ENCODE peak calls at places on chromosome 6, in four cellular contexts. W is hepatocyte, V is BE2C, D is fibroblast of pulmonary artery. T is an unnamed sample.

GRCh38 chr6:38271081-38271480 is 368.6 kb downstream of the BTBD9 start:
- DNase-seq in V (no peak), D (no peak), W (no peak), T (no peak)

GRCh38 chr6:7809346-7809745 is 83.4 kb downstream of the BMP6 start:
- DNase-seq in V (no peak), D (no peak), W (no peak), T (no peak)

GRCh38 chr6:142542704-142543233 is 241.0 kb downstream of the ADGRG6 start:
- DNase-seq in V (no peak), D (peak; percentile 82), W (peak; percentile 61), T (no peak)

GRCh38 chr6:138001750-138002349 is 105.4 kb downstream of the PERP start:
- DNase-seq in D (peak; percentile 67), V (peak; percentile 49), W (peak; percentile 72), T (peak; percentile 49)

GRCh38 chr6:140041571-140042332 is 667.3 kb upstream of the CITED2 start:
- DNase-seq in D (no peak), V (no peak), W (no peak), T (no peak)

GRCh38 chr6:63492476-63492875 is 79.8 kb upstream of the LOC128125822 start:
- DNase-seq in W (no peak), V (no peak), D (no peak), T (no peak)

GRCh38 chr6:133544419-133544818 is 303.3 kb downstream of the EYA4 start:
- DNase-seq in W (no peak), V (no peak), D (no peak), T (no peak)

GRCh38 chr6:44453146-44453545 is 65.6 kb downstream of the CDC5L start:
- DNase-seq in V (no peak), D (no peak), W (no peak), T (no peak)

GRCh38 chr6:118933855-118934460 is 1.0 kb downstream of the MCM9 start:
- DNase-seq in W (no peak), D (no peak), V (no peak), T (no peak)

GRCh38 chr6:90019216-90019615 is 124.9 kb downstream of the GJA10 start:
- DNase-seq in W (no peak), D (no peak), V (no peak), T (no peak)

GRCh38 chr6:55902796-55903195 is 27.4 kb upstream of the BMP5 start:
- DNase-seq in W (peak; percentile 13), V (no peak), D (peak; percentile 23), T (no peak)

GRCh38 chr6:13402711-13403110 is 74.4 kb upstream of the TBC1D7 start:
- DNase-seq in V (no peak), D (no peak), W (no peak), T (no peak)

GRCh38 chr6:44178424-44179071 is 19.9 kb downstream of the CAPN11 start:
- DNase-seq in V (no peak), D (no peak), W (no peak), T (no peak)

GRCh38 chr6:35228483-35228882 is 14.7 kb downstream of the SCUBE3 start:
- DNase-seq in D (no peak), W (no peak), V (no peak), T (no peak)

GRCh38 chr6:37242429-37243052 is 15.0 kb upstream of the TBC1D22B start:
- DNase-seq in V (no peak), D (peak; percentile 99), W (peak; percentile 84), T (no peak)

GRCh38 chr6:44171899-44172546 is 13.4 kb downstream of the CAPN11 start:
- DNase-seq in V (no peak), W (no peak), D (no peak), T (no peak)

GRCh38 chr6:4055420-4056041 is 23.4 kb downstream of the FAM217A start:
- DNase-seq in D (peak; percentile 82), V (peak; percentile 33), W (peak; percentile 74), T (peak; percentile 61)

GRCh38 chr6:128161839-128162238 is 261.0 kb upstream of the THEMIS start:
- DNase-seq in W (no peak), V (no peak), D (no peak), T (no peak)

GRCh38 chr6:93575495-93575894 is 156.1 kb upstream of the EPHA7 start:
- DNase-seq in D (no peak), W (no peak), V (no peak), T (no peak)

GRCh38 chr6:84763397-84764331 is 734 bp downstream of the TBX18 start:
- DNase-seq in D (peak; percentile 97), V (peak; percentile 52), W (peak; percentile 61), T (peak; percentile 73)

GRCh38 chr6:44404022-44404714 is 16.7 kb downstream of the CDC5L start:
- DNase-seq in D (no peak), V (no peak), W (no peak), T (no peak)

GRCh38 chr6:106666290-106667021 is 37.1 kb downstream of the QRSL1 start:
- DNase-seq in D (no peak), W (no peak), V (no peak), T (no peak)

GRCh38 chr6:121482004-121482693 is 46.7 kb downstream of the GJA1 start:
- DNase-seq in D (peak; percentile 86), V (no peak), W (no peak), T (no peak)

GRCh38 chr6:97203343-97203742 is 79.7 kb downstream of the MMS22L start:
- DNase-seq in W (peak; percentile 13), V (peak; percentile 38), D (no peak), T (peak; percentile 75)

GRCh38 chr6:101458341-101458740 is 64.8 kb downstream of the GRIK2 start:
- DNase-seq in W (no peak), V (peak; percentile 10), D (no peak), T (no peak)

GRCh38 chr6:38110407-38111025 is 291.0 kb downstream of the ZFAND3 start:
- DNase-seq in V (peak; percentile 38), W (peak; percentile 17), D (peak; percentile 7), T (peak; percentile 72)

GRCh38 chr6:31922942-31923341 is 4.6 kb upstream of the C2 start:
- DNase-seq in V (no peak), D (peak; percentile 29), W (no peak), T (peak; percentile 54)

GRCh38 chr6:111456208-111456607 is 26.8 kb downstream of the REV3L start:
- DNase-seq in W (no peak), V (no peak), D (peak; percentile 36), T (no peak)

GRCh38 chr6:43834528-43835145 is 64.6 kb downstream of the VEGFA start:
- DNase-seq in D (no peak), W (no peak), V (no peak), T (peak; percentile 79)

GRCh38 chr6:166589786-166590574 is 3.5 kb upstream of the RAMACL start:
- DNase-seq in W (no peak), V (no peak), D (no peak), T (no peak)

GRCh38 chr6:110951986-110952794 is 6.3 kb upstream of the GTF3C6 start:
- DNase-seq in V (no peak), W (peak; percentile 53), D (peak; percentile 68), T (no peak)

GRCh38 chr6:141874930-141875602 is 257.7 kb upstream of the GJE1 start:
- DNase-seq in V (no peak), W (no peak), D (peak; percentile 37), T (no peak)

GRCh38 chr6:37919417-37920157 is 100.1 kb downstream of the ZFAND3 start:
- DNase-seq in D (peak; percentile 57), V (no peak), W (no peak), T (no peak)

GRCh38 chr6:151772436-151772835 is 35.0 kb upstream of the ESR1 start:
- DNase-seq in W (no peak), V (no peak), D (no peak), T (no peak)

GRCh38 chr6:53250137-53250760 is 98.5 kb downstream of the ELOVL5 start:
- DNase-seq in D (no peak), W (no peak), V (no peak), T (no peak)
- H3K4me3 ChIP-seq in D (no peak overlapping the region), W (no peak overlapping the region), V (no peak overlapping the region), T (no peak overlapping the region)

DNA sequence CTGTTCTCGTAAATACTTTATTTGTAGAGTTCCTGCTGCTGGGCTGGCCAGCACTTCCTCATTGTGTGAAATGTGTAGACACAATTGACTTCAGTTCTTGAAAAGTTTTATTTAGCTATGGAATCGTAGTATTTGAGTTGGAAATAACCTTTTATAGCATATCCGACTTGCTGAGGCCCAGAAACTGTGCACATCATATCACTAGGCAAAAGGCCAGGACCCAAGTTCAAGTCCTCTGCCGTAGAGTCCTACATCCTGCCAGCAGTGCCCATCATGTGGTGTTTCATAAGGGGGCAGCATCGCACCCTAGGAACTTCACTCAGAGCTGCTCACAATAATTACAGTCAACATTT is 207.7 kb upstream of the SNX9 start:
- DNase-seq in W (no peak), V (no peak), D (peak; percentile 13), T (peak; percentile 40)
- TF ChIP-seq CTCF in W (no peak), V (peak; percentile 34), D (no peak), T (peak; percentile 54)

DNA sequence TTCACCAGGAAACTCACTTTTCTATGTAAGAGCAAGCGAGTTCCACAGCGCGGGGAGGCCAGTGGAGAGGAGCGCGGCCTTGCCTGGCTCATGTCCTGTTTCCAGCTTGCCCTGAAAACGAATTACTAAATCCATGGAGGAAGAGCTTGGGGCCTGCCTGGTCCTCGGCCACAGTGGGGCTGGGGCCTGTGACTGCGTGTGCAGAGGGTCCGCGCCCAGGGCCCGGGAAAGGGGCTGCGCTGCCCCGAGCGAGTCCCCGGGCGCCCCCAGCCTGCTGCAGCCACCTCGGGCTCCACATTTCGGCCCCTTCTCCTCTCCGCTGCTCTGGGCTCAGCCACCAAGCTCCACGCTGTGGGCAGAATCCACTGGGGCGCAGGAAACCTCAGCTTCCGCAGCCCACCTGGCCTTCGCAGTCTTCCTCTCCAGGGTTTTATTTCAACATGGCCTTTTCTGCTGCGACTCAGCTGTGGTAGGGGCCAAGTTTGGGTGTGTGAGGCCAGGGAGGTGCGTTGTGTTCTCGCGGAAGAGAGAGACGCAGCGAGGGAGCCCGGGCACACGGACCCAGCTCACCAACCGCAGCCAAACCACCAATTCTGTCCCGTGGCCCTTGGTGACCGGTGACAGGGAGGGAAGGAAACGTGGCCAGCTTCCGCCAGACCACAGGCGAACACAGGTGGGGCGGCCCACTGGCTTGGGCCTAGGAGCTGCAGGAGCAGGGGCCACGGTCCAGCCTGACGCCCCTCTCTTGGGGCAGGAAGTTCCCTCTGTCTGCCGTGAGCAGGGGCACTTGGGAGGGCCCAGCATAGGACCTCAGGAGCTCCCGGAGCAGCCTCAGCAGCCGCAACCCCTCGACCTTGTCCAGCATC is 211.4 kb downstream of the ERMARD start:
- DNase-seq in D (no peak), V (no peak), W (no peak), T (no peak)
- H3K4me3 ChIP-seq in D (no peak overlapping the region), V (no peak overlapping the region), W (no peak overlapping the region), T (no peak overlapping the region)

GRCh38 chr6:70292144-70292543 is 10.7 kb downstream of the COL9A1 start:
- DNase-seq in D (no peak), W (no peak), V (no peak), T (no peak)

DNA sequence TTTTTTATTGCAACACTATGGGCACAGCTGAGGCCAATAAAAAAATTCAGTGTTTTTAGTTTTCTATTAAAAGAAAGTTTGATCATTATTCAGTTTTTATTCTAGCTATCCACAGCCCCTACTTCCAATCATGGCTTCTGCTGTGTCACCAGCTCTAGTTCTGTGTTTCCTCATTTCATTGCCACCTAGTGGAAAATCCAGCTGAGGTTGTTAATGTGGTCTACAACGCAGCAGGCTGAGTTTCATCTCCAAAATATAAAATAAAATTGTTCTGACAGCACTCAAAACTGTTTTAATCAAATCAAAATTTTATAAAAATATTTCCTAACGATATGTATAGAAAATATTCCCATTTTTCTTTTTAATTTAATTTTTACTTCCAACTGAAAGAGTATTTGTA is 13.6 kb downstream of the COL9A1 start:
- DNase-seq in W (no peak), V (no peak), D (no peak), T (no peak)
- TF ChIP-seq CTCF in W (peak; percentile 42), V (peak; percentile 42), D (no peak), T (peak; percentile 38)

T was measured in WERI-Rb-1.